ENCODE peak calls at places on chromosomes 13 and 19, in six cellular contexts. A is H9, P is mesenchymal stem cell, R is IMR-90, C is neuronal stem cell, Z is H1. E is an unnamed sample.

GRCh38 chr13:101416181-101417042 is at the start of gene NALCN:
- DNase-seq in C (peak; percentile 31), Z (no peak), P (peak; percentile 30), R (no peak), A (peak; percentile 39), E (peak; percentile 26)

GRCh38 chr19:18700501-18701249 is 17.2 kb downstream of the CRTC1 start:
- DNase-seq in R (peak; percentile 29), C (peak; percentile 67), P (peak; percentile 70), Z (no peak), A (peak; percentile 73), E (peak; percentile 39)

GRCh38 chr13:37460211-37460610 is 138.4 kb downstream of the POSTN start:
- DNase-seq in R (peak; percentile 51), P (no peak), C (no peak), Z (no peak), A (no peak), E (no peak)

GRCh38 chr19:45908956-45909355 is 5.6 kb downstream of the NANOS2 start:
- DNase-seq in A (no peak), R (peak; percentile 30), P (no peak), C (no peak), Z (no peak), E (no peak)

GRCh38 chr19:54670576-54671347 is 8.0 kb downstream of the LILRB4 start:
- DNase-seq in R (no peak), A (no peak), Z (no peak), P (no peak), C (no peak), E (no peak)

GRCh38 chr13:39106216-39106995 is 68.2 kb downstream of the NHLRC3 start:
- DNase-seq in C (no peak), P (no peak), R (no peak), A (no peak), Z (no peak), E (no peak)

GRCh38 chr13:31670831-31671617 is 68.3 kb upstream of the RXFP2 start:
- DNase-seq in R (no peak), P (no peak), A (no peak), Z (no peak), C (no peak), E (no peak)

GRCh38 chr13:40974460-40975407 is 44.4 kb downstream of the ELF1 start:
- DNase-seq in C (peak; percentile 12), R (peak; percentile 66), P (peak; percentile 68), Z (no peak), A (peak; percentile 35), E (no peak)

GRCh38 chr19:16042533-16043085 is 33.7 kb upstream of the TPM4 start:
- DNase-seq in Z (no peak), R (peak; percentile 19), C (no peak), P (no peak), A (no peak), E (peak; percentile 33)

GRCh38 chr13:42110410-42111155 is 62.1 kb downstream of the DGKH start:
- DNase-seq in C (peak; percentile 59), Z (no peak), R (peak; percentile 82), A (no peak), P (peak; percentile 89), E (peak; percentile 96)

GRCh38 chr19:18340237-18340989 is at the start of gene PGPEP1:
- DNase-seq in P (peak; percentile 57), Z (no peak), C (peak; percentile 56), A (peak; percentile 83), R (peak; percentile 41), E (peak; percentile 43)

GRCh38 chr13:83332751-83333150 is 549.5 kb downstream of the SLITRK1 start:
- DNase-seq in C (no peak), A (no peak), P (no peak), R (no peak), Z (no peak), E (no peak)

GRCh38 chr13:35956074-35956473 is 175.1 kb downstream of the DCLK1 start:
- DNase-seq in P (no peak), Z (no peak), R (no peak), C (no peak), A (no peak), E (no peak)

GRCh38 chr13:26222523-26223046 is 471 bp upstream of the RNF6 start:
- DNase-seq in C (no peak), P (no peak), Z (no peak), A (no peak), R (no peak), E (no peak)

GRCh38 chr13:93146584-93147292 is 79.9 kb upstream of the GPC6 start:
- DNase-seq in P (peak; percentile 56), C (no peak), R (peak; percentile 90), A (no peak), Z (no peak), E (no peak)

GRCh38 chr13:42812311-42812710 is 30.9 kb downstream of the FAM216B start:
- DNase-seq in Z (no peak), R (no peak), C (no peak), P (no peak), A (no peak), E (peak; percentile 37)

GRCh38 chr19:10719466-10719961 is 1.6 kb downstream of the DNM2 start:
- DNase-seq in Z (no peak), A (no peak), R (no peak), C (no peak), P (peak; percentile 5), E (peak; percentile 28)

GRCh38 chr13:59447846-59448620 is 715.7 kb downstream of the DIAPH3 start:
- DNase-seq in R (peak; percentile 75), Z (peak; percentile 87), A (peak; percentile 73), C (peak; percentile 35), P (no peak), E (peak; percentile 80)

DNA sequence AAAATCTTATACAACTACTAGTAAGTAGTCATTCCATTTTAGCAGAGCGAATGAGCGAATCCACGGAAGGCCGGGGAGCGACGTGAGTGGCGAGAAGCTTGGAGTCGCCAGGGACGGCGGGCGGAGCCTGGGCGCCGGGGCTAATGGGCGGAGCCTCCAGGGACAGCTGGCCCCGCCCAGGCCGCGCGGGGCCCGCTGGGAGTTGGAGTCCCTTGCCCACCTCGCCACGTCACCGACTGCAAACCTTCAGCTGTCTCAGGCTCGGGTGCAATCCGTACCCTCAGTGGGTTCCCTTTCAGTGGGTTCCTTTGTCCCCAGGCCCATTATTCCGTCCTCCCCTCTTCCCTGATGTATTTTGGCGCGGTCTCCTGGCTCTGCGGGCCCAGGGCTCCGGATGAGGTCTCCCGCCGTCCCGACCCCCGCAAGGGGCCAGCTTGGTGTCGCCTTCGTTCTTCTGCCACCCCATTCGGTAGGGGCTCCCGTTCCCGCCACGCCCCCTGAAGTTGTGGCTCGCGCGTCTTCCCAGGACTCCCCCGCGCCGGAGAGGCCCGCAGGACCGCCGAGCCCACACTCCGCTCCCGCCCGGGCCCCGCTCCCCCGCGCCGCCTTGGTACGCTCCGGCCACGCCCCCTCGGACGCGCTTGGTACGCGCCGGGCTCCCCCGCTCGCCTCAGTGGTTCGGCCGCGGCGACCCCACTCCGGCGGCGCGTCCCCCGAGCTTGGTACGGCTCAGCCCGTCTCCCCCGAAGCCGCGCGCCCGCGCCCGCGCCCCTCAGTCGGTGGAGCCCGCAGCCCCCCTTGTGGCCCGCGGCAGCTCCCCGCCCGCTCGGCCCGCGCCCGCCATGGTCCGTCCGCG is at the start of gene PTOV1:
- DNase-seq in P (peak; percentile 94), R (peak; percentile 91), A (peak; percentile 93), C (peak; percentile 92), Z (peak; percentile 51), E (peak; percentile 95)
- H4K8ac ChIP-seq in P (peak within 1 kb of the TSS; percentile 92), R (peak within 1 kb of the TSS; percentile 92), A (no peak within 1 kb of the TSS), C (no peak within 1 kb of the TSS), Z (peak within 1 kb of the TSS; percentile 87), E (peak within 1 kb of the TSS; percentile 95)

GRCh38 chr13:28401303-28402056 is 93.4 kb downstream of the FLT1 start:
- DNase-seq in R (peak; percentile 75), Z (no peak), P (peak; percentile 86), A (no peak), C (no peak), E (no peak)
- H3K14ac ChIP-seq in R (peak overlapping the region; percentile 82), Z (no peak overlapping the region), P (no peak overlapping the region), A (no peak overlapping the region), C (no peak overlapping the region), E (no peak overlapping the region)

GRCh38 chr19:1173845-1174809 is at the start of gene SBNO2:
- DNase-seq in Z (peak; percentile 70), R (peak; percentile 80), P (peak; percentile 86), A (peak; percentile 91), C (peak; percentile 85), E (peak; percentile 91)
- H4K8ac ChIP-seq in Z (peak within 1 kb of the TSS; percentile 81), R (peak within 1 kb of the TSS; percentile 92), P (peak within 1 kb of the TSS; percentile 90), A (no peak within 1 kb of the TSS), C (peak within 1 kb of the TSS; percentile 43), E (peak within 1 kb of the TSS; percentile 95)

DNA sequence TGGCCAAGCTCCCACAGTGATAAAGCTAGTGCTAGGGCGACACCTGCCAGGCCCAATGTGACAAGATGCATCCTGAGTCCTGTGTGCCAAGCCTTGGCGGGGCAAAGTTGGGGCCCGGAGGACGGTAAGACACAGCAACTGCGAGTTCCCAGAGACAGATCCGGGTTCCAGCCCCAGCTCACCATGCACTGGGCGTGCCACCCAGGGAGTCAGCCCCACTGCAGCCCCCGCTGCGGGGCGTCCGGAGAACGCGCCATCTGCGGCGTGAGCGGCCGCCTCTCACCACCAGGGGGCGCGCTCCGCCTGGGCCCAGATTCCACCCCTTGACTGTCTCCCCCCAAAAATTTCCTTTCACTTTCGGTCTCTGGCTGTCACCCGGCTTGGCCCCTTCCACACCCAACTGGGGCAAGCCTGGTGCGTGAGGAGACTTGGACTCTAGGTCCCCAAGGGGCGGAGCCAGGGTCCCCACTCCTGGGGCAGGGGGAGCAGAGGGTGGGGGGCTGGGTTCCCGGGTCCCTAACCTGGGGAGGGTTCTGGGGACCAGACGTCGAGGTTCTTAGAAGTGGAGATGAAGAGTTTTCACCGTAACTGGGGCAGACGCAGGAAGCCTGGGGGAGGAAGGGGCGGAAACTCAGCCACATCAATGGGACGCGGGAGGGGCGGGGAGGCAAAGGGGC is at the start of gene FLT3LG:
- DNase-seq in A (peak; percentile 68), R (peak; percentile 69), Z (no peak), C (no peak), P (peak; percentile 87), E (peak; percentile 28)
- H3K14ac ChIP-seq in A (no peak within 1 kb of the TSS), R (peak within 1 kb of the TSS; percentile 92), Z (no peak within 1 kb of the TSS), C (no peak within 1 kb of the TSS), P (peak within 1 kb of the TSS; percentile 45), E (no peak within 1 kb of the TSS)

DNA sequence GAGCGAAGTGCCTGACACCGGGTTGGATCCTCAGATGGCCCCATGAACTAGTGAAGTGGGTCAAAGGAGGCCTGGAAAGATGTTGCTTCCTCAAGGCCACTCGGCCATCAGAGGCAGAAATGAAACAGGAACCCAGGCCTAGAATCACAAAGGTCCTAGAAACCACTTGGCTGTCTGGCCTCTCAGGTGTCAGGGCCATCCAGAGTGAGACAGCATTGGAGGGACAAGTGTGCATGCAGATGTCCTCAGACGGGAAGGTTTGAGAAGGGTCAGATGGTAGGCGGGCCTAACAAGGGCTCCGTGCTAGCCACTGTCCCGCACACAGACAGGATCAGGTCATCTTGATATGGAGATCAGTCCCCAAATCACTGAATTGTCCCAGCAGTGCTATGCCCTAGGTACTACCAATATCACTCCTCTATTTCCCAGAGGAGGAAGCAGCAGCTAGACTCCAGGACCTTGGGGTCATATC is 14.3 kb downstream of the CCDC97 start:
- DNase-seq in P (no peak), R (no peak), A (no peak), C (no peak), Z (no peak), E (peak; percentile 38)
- H4K8ac ChIP-seq in P (peak overlapping the region; percentile 92), R (peak overlapping the region; percentile 64), A (no peak overlapping the region), C (no peak overlapping the region), Z (no peak overlapping the region), E (peak overlapping the region; percentile 90)

E was measured in trophoblast cell.